ENCODE peak calls at places on chromosome 6, in eight cellular contexts. H is A549, V is H1, W is heart left ventricle, M is IMR-90, L is esophagus squamous epithelium, D is transverse colon, J is body of pancreas. N is an unnamed sample.

GRCh38 chr6:41767112-41767946 is 12.4 kb downstream of the FRS3 start:
- DNase-seq in H (peak), V (no peak), W (peak), M (peak), L (no peak), D (peak), J (peak), N (peak)

GRCh38 chr6:5422321-5422915 is 161.1 kb downstream of the FARS2 start:
- DNase-seq in H (peak), V (peak), W (no peak), M (peak), L (no peak), D (peak), J (peak), N (peak)

GRCh38 chr6:69791065-69791471 is 5.7 kb downstream of the LMBRD1 start:
- DNase-seq in H (no peak), V (no peak), W (no peak), M (peak), L (no peak), D (no peak), J (no peak), N (no peak)

GRCh38 chr6:153027480-153027879 is 25.0 kb upstream of the MTRF1L start:
- DNase-seq in H (no peak), V (no peak), W (no peak), M (no peak), L (no peak), D (no peak), J (no peak), N (no peak)

GRCh38 chr6:163241668-163242067 is 172.8 kb upstream of the QKI start:
- DNase-seq in H (no peak), V (no peak), W (no peak), M (no peak), L (no peak), D (no peak), J (no peak), N (no peak)

GRCh38 chr6:89859744-89860143 is 30.1 kb downstream of the CASP8AP2 start:
- DNase-seq in H (no peak), V (no peak), W (no peak), M (no peak), L (no peak), D (no peak), J (no peak), N (no peak)

GRCh38 chr6:47512872-47513271 is 35.3 kb downstream of the CD2AP start:
- DNase-seq in H (peak), V (no peak), W (no peak), M (no peak), L (no peak), D (no peak), J (no peak), N (no peak)

GRCh38 chr6:127120109-127120786 is 1.8 kb downstream of the RSPO3 start:
- DNase-seq in H (peak), V (peak), W (peak), M (no peak), L (no peak), D (no peak), J (no peak), N (no peak)

GRCh38 chr6:135286962-135287525 is 105.9 kb downstream of the MYB start:
- DNase-seq in H (no peak), V (no peak), W (no peak), M (no peak), L (no peak), D (no peak), J (no peak), N (no peak)

GRCh38 chr6:27138837-27139752 is 108.4 kb upstream of the PRSS16 start:
- DNase-seq in H (peak), V (peak), W (peak), M (peak), L (no peak), D (peak), J (peak), N (no peak)
- TF ChIP-seq POLR2A in H (peak), V (peak), W (peak), M (no peak), L (peak), D (peak), J (no peak), N (no peak)

GRCh38 chr6:3777695-3778461 is 26.4 kb upstream of the PXDC1 start:
- DNase-seq in H (no peak), V (no peak), W (no peak), M (no peak), L (no peak), D (no peak), J (no peak), N (no peak)

GRCh38 chr6:3775906-3776305 is 24.4 kb upstream of the PXDC1 start:
- DNase-seq in H (no peak), V (no peak), W (no peak), M (no peak), L (no peak), D (no peak), J (no peak), N (no peak)

GRCh38 chr6:3775386-3775785 is 23.9 kb upstream of the PXDC1 start:
- DNase-seq in H (no peak), V (no peak), W (no peak), M (no peak), L (no peak), D (no peak), J (no peak), N (no peak)

GRCh38 chr6:3778701-3779573 is 27.4 kb upstream of the PXDC1 start:
- DNase-seq in H (no peak), V (no peak), W (no peak), M (no peak), L (no peak), D (no peak), J (no peak), N (no peak)

DNA sequence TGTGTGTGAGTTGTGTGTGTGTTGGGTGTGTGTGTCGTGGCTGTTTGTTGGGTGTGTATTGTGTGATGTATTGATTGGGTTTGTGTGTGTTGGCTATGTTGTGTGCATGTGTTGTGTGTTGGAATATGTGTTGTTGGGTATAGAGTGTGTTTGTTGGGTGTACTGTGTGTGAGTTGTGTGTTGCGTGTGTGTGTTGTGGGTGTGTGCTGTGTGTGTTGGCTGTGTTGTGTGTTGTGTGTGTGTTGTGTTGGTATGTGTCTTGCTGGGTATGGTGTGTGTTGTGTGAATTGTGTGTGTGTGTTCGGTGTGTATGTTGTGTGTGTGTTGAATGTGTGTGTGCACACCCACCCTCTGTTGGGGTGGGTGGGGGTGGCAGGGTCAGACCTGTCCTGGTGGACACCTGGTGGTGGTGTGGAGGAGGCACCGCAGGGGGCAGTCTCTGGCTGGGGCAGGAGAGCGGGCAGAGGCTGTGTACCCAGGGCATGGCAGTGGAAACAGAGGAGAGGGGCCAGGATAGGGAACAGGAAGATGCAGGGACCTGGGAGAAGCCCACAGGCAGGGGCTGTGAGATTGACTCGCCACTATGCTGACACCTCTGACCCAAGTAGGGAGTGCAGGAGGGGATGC is 25.5 kb upstream of the PXDC1 start:
- DNase-seq in H (peak), V (no peak), W (no peak), M (no peak), L (no peak), D (no peak), J (no peak), N (no peak)
- TF ChIP-seq CTCF in H (no peak), V (peak), W (no peak), M (no peak), L (no peak), D (no peak), J (no peak), N (no peak)

DNA sequence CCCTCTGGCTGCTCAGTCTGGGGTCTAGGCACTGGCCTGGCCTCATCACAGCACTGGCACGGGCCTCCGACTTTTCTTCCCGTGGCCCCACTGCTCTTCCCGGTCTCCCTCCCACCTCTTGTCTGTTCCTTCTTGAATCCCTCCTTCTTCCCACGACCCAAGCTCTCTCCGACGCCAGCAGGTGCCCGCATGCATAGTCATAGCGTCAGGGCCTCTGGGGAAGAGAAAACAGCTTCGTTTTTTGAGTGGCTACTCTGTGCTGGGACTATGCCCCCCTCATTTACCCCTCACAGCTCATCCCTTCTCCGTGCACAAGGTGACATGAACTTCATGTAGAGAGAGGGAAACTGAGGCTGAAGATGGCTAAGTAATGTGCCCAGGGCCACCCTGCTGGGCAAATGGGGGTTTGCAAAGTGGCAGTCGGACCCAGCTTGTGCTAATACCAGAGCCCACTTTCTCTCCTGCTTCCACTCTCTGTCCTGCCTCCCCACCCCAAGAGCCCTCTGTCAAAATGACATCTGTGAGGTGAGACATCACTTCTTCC is 59.2 kb downstream of the SYNJ2 start:
- DNase-seq in H (peak), V (no peak), W (no peak), M (peak), L (no peak), D (no peak), J (no peak), N (no peak)
- TF ChIP-seq POLR2A in H (no peak), V (no peak), W (no peak), M (no peak), L (no peak), D (no peak), J (no peak), N (no peak)

GRCh38 chr6:12158686-12159415 is 131.3 kb upstream of the EDN1 start:
- DNase-seq in H (no peak), V (no peak), W (no peak), M (no peak), L (no peak), D (no peak), J (no peak), N (no peak)
- TF ChIP-seq CTCF in H (no peak), V (peak), W (peak), M (no peak), L (no peak), D (no peak), J (no peak), N (no peak)

N was measured in prostate gland.